ENCODE peak calls at places on chromosomes 11 and 22, in four cellular contexts. K is WTC11, E is HepG2, B is K562. L is an unnamed sample.

GRCh38 chr11:112499908-112500204 is 239.2 kb upstream of the PLET1 start:
- DNase-seq in K (no peak), E (no peak), B (no peak), L (no peak)

GRCh38 chr22:46829140-46829891 is 66.9 kb downstream of the TBC1D22A start:
- DNase-seq in K (no peak), E (no peak), B (no peak), L (no peak)

GRCh38 chr11:120172921-120173705 is 35.2 kb upstream of the TRIM29 start:
- DNase-seq in K (no peak), E (no peak), B (no peak), L (peak; percentile 4)

GRCh38 chr11:63985812-63986155 is 454 bp upstream of the OTUB1 start:
- DNase-seq in K (peak; percentile 53), E (no peak), B (no peak), L (no peak)

GRCh38 chr11:31656051-31656450 is 146.5 kb downstream of the ELP4 start:
- DNase-seq in K (no peak), E (no peak), B (no peak), L (no peak)

GRCh38 chr11:71525188-71525937 is 1.7 kb upstream of the KRTAP5-7 start:
- DNase-seq in K (no peak), E (no peak), B (no peak), L (no peak)

GRCh38 chr11:126176853-126177470 is 34.5 kb downstream of the RPUSD4 start:
- DNase-seq in K (no peak), E (no peak), B (no peak), L (no peak)

GRCh38 chr11:122721201-122721963 is 65.9 kb downstream of the UBASH3B start:
- DNase-seq in K (no peak), E (no peak), B (no peak), L (no peak)

GRCh38 chr22:37403267-37403960 is 23.9 kb downstream of the ELFN2 start:
- DNase-seq in K (peak; percentile 60), E (no peak), B (no peak), L (no peak)

GRCh38 chr11:74680703-74681531 is 50.3 kb downstream of the CHRDL2 start:
- DNase-seq in K (no peak), E (no peak), B (no peak), L (no peak)

GRCh38 chr22:38026130-38027111 is 30.8 kb upstream of the PICK1 start:
- DNase-seq in K (no peak), E (no peak), B (no peak), L (no peak)

GRCh38 chr11:65445604-65446445 is 23.2 kb downstream of the NEAT1 start:
- DNase-seq in K (no peak), E (no peak), B (peak; percentile 19), L (no peak)

GRCh38 chr11:69859275-69859934 is 40.2 kb upstream of the FGF3 start:
- DNase-seq in K (no peak), E (no peak), B (peak; percentile 30), L (no peak)

GRCh38 chr11:60305906-60306619 is 21.0 kb upstream of the MS4A6E start:
- DNase-seq in K (no peak), E (no peak), B (no peak), L (no peak)

GRCh38 chr11:9015677-9016076 is 11.9 kb upstream of the NRIP3 start:
- DNase-seq in K (peak; percentile 70), E (peak; percentile 56), B (peak; percentile 71), L (peak; percentile 82)

GRCh38 chr11:87266751-87267150 is 229.0 kb downstream of the TMEM135 start:
- DNase-seq in K (no peak), E (no peak), B (peak; percentile 7), L (no peak)

GRCh38 chr11:2944953-2945756 is 15.9 kb upstream of the PHLDA2 start:
- DNase-seq in K (peak; percentile 76), E (no peak), B (no peak), L (no peak)

GRCh38 chr11:2526808-2527381 is 82.1 kb downstream of the KCNQ1 start:
- DNase-seq in K (peak; percentile 48), E (no peak), B (peak; percentile 36), L (no peak)

GRCh38 chr22:20413217-20414058 is 19.5 kb downstream of the ZNF74 start:
- DNase-seq in K (no peak), E (no peak), B (no peak), L (no peak)

GRCh38 chr11:128934351-128934750 is 8.3 kb downstream of the TP53AIP1 start:
- DNase-seq in K (no peak), E (no peak), B (no peak), L (no peak)

GRCh38 chr11:19951558-19952083 is 208.7 kb downstream of the DBX1 start:
- DNase-seq in K (no peak), E (peak; percentile 70), B (peak; percentile 60), L (peak; percentile 55)

GRCh38 chr11:117071344-117071787 is 26.9 kb downstream of the SIK3 start:
- DNase-seq in K (no peak), E (peak; percentile 84), B (no peak), L (no peak)

GRCh38 chr11:95241673-95242072 is 10.7 kb upstream of the SESN3 start:
- DNase-seq in K (no peak), E (no peak), B (no peak), L (no peak)

GRCh38 chr11:91630916-91631673 is 593.5 kb upstream of the FAT3 start:
- DNase-seq in K (no peak), E (no peak), B (no peak), L (no peak)

GRCh38 chr11:93219440-93219839 is 21.6 kb upstream of the SLC36A4 start:
- DNase-seq in K (no peak), E (no peak), B (no peak), L (no peak)

GRCh38 chr11:93216511-93217121 is 18.8 kb upstream of the SLC36A4 start:
- DNase-seq in K (no peak), E (no peak), B (no peak), L (no peak)

GRCh38 chr11:93225642-93226041 is 27.9 kb upstream of the SLC36A4 start:
- DNase-seq in K (no peak), E (no peak), B (no peak), L (no peak)

GRCh38 chr11:93220078-93220477 is 22.3 kb upstream of the SLC36A4 start:
- DNase-seq in K (no peak), E (no peak), B (no peak), L (no peak)

DNA sequence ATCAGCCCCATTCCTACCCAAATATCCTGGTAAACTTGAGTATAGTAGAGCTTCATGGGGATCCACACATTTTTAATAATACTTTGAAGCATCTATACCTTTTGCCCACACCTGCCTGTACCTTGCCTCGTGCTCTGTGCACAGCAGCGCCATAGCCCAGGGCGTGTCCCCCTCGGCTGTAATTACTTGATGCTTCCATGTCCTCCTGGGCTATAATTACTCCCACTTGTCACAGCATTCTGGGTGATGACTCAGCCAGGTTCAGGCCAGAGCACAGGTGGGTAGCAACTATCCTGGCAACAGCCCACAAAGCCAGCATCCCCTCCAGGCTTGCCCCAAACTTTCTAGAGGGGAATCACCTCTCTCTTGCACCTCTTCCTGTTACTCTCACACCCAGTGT is 23.7 kb upstream of the SLC36A4 start:
- DNase-seq in K (no peak), E (no peak), B (no peak), L (no peak)
- TF ChIP-seq ELF4 in K (no peak), E (no peak), B (no peak), L (no peak)

GRCh38 chr22:25497269-25497668 is 67.2 kb upstream of the GRK3 start:
- DNase-seq in K (no peak), E (no peak), B (no peak), L (no peak)
- TF ChIP-seq ELF4 in K (no peak), E (no peak), B (no peak), L (no peak)

GRCh38 chr11:79937935-79938334 is 497.1 kb upstream of the TENM4 start:
- DNase-seq in K (no peak), E (no peak), B (no peak), L (no peak)
- TF ChIP-seq ELF4 in K (no peak), E (no peak), B (no peak), L (no peak)

GRCh38 chr11:58391879-58392278 is 14.8 kb downstream of the OR5B3 start:
- DNase-seq in K (no peak), E (no peak), B (no peak), L (no peak)

GRCh38 chr11:58394195-58394594 is 12.5 kb downstream of the OR5B3 start:
- DNase-seq in K (no peak), E (peak; percentile 62), B (no peak), L (no peak)

GRCh38 chr11:58392741-58393140 is 13.9 kb downstream of the OR5B3 start:
- DNase-seq in K (no peak), E (peak; percentile 2), B (no peak), L (no peak)

GRCh38 chr11:58390551-58391063 is 16.1 kb downstream of the OR5B3 start:
- DNase-seq in K (no peak), E (no peak), B (no peak), L (no peak)

GRCh38 chr11:58395581-58395980 is 11.1 kb downstream of the OR5B3 start:
- DNase-seq in K (no peak), E (no peak), B (no peak), L (no peak)
- TF ChIP-seq ELF4 in K (no peak), E (no peak), B (no peak), L (no peak)

DNA sequence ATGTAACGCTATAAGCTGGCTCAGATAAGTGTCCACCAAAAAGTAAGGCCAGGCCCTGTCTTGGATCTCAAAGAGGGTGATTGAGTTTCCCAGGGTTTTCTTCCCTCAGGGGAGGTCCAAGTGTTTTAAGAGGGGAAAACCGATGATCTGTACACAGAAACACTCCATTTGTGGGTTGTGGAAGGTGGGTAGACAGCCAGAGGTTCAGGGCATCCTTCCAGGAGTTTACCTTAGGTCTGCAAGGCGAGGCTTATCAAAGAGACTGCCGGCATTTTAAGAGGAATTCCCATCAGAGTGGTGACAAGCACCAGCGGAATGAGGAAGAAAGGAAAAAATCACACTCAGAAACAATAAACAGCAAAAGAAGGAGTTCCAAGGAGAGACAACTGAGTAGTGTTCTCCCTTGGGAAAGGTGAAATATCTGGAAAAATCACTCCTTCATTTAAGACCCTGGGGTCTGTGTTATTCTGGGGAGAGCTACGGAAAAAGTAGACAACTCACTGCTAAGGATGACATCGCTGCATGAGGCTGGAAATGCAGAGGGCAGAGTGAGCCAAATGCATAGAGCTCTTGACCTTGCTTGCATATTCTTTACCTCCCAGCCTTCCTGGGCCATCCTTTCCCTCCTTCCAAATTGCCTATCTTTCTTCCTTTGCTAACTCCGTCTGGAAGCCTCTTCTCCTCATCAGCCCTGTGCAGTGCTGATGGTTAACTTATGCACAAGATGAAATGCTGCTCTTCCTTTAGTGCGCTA is 22.1 kb upstream of the MMP7 start:
- DNase-seq in K (no peak), E (peak; percentile 25), B (no peak), L (no peak)
- TF ChIP-seq ELF4 in K (no peak), E (no peak), B (no peak), L (no peak)

GRCh38 chr11:824942-825341 is 2.8 kb upstream of the CRACR2B start:
- DNase-seq in K (no peak), E (no peak), B (no peak), L (no peak)

GRCh38 chr11:825366-826231 is 2.1 kb upstream of the CRACR2B start:
- DNase-seq in K (no peak), E (no peak), B (no peak), L (no peak)

GRCh38 chr11:821513-822371 is 3.0 kb downstream of the PNPLA2 start:
- DNase-seq in K (no peak), E (no peak), B (no peak), L (no peak)

GRCh38 chr11:824292-824880 is 3.3 kb upstream of the CRACR2B start:
- DNase-seq in K (no peak), E (no peak), B (no peak), L (no peak)

GRCh38 chr11:823441-824291 is 4.1 kb upstream of the CRACR2B start:
- DNase-seq in K (no peak), E (no peak), B (no peak), L (no peak)
- TF ChIP-seq ELF4 in K (no peak), E (no peak), B (no peak), L (no peak)

L was measured in HEK293T.